ENCODE peak calls at places on chromosome 13, in four cellular contexts. S is transverse colon, B is neural progenitor cell, Y is adrenal gland. Z is an unnamed sample. For H3K36me3, the result is how much of the 10 kb centered on the place peaks cover.

GRCh38 chr13:66518068-66518467 is 712.1 kb downstream of the PCDH9 start:
- DNase-seq in S (no peak), B (no peak), Y (no peak), Z (no peak)

GRCh38 chr13:100423375-100423774 is 165.2 kb downstream of the GGACT start:
- DNase-seq in Y (no peak), S (no peak), B (no peak), Z (no peak)

GRCh38 chr13:88919970-88920628 is 1248.9 kb downstream of the SLITRK5 start:
- DNase-seq in S (no peak), B (no peak), Y (no peak), Z (no peak)

GRCh38 chr13:26497991-26498423 is 59.5 kb upstream of the WASF3 start:
- DNase-seq in Y (no peak), S (no peak), B (no peak), Z (no peak)

GRCh38 chr13:114044486-114044885 is 70.6 kb upstream of the C13orf46 start:
- DNase-seq in S (no peak), Y (no peak), B (no peak), Z (no peak)

GRCh38 chr13:99185606-99186005 is 15.0 kb upstream of the UBAC2 start:
- DNase-seq in B (no peak), S (no peak), Y (no peak), Z (no peak)

GRCh38 chr13:73079359-73079758 is 20.6 kb downstream of the KLF5 start:
- DNase-seq in B (no peak), Y (no peak), S (no peak), Z (no peak)

GRCh38 chr13:113553541-113554332 is 30.8 kb upstream of the TFDP1 start:
- DNase-seq in S (peak), B (no peak), Y (no peak), Z (peak)

GRCh38 chr13:51218691-51219090 is 3.5 kb upstream of the FAM124A start:
- DNase-seq in S (no peak), B (no peak), Y (no peak), Z (no peak)

GRCh38 chr13:99501952-99502310 is 659 bp downstream of the TM9SF2 start:
- DNase-seq in Y (peak), B (no peak), S (peak), Z (peak)

GRCh38 chr13:29905845-29906244 is 55.4 kb upstream of the UBL3 start:
- DNase-seq in S (peak), B (no peak), Y (no peak), Z (no peak)

GRCh38 chr13:84609716-84610115 is 727.4 kb upstream of the SLITRK1 start:
- DNase-seq in S (no peak), B (no peak), Y (no peak), Z (no peak)

GRCh38 chr13:98511435-98511834 is 65.5 kb downstream of the STK24 start:
- DNase-seq in Y (no peak), B (no peak), S (no peak), Z (no peak)

GRCh38 chr13:57832187-57832586 is 200.6 kb downstream of the PCDH17 start:
- DNase-seq in B (no peak), Y (no peak), S (no peak), Z (no peak)

GRCh38 chr13:95950103-95950502 is 103.1 kb downstream of the UGGT2 start:
- DNase-seq in B (no peak), S (no peak), Y (no peak), Z (no peak)

GRCh38 chr13:97466782-97467181 is 32.8 kb downstream of the RAP2A start:
- DNase-seq in B (no peak), S (no peak), Y (no peak), Z (no peak)

GRCh38 chr13:71210861-71211260 is 656.1 kb downstream of the DACH1 start:
- DNase-seq in S (no peak), Y (no peak), B (no peak), Z (no peak)

GRCh38 chr13:47934371-47934770 is 66.7 kb downstream of the SUCLA2 start:
- DNase-seq in Y (no peak), S (no peak), B (no peak), Z (no peak)

GRCh38 chr13:105763851-105764250 is 771.6 kb downstream of the EFNB2 start:
- DNase-seq in Y (no peak), B (no peak), S (no peak), Z (no peak)

GRCh38 chr13:79678100-79678499 is 197.1 kb downstream of the NDFIP2 start:
- DNase-seq in Y (no peak), S (no peak), B (no peak), Z (no peak)

GRCh38 chr13:29923554-29924481 is 73.4 kb upstream of the UBL3 start:
- DNase-seq in B (peak), Y (peak), S (peak), Z (peak)

GRCh38 chr13:21986602-21987001 is 315.7 kb downstream of the FGF9 start:
- DNase-seq in B (no peak), S (peak), Y (peak), Z (peak)

GRCh38 chr13:79423801-79424642 is 18.0 kb upstream of the RBM26 start:
- DNase-seq in B (peak), S (no peak), Y (no peak), Z (no peak)

GRCh38 chr13:72166102-72166660 is 299.2 kb upstream of the DACH1 start:
- DNase-seq in S (no peak), Y (no peak), B (no peak), Z (no peak)

GRCh38 chr13:113742000-113742441 is 17.0 kb upstream of the TMEM255B start:
- DNase-seq in B (peak), S (peak), Y (no peak), Z (peak)

GRCh38 chr13:114119196-114119595 is 13.2 kb downstream of the RASA3 start:
- DNase-seq in S (no peak), Y (no peak), B (peak), Z (peak)

GRCh38 chr13:39217471-39217870 is 179.2 kb downstream of the NHLRC3 start:
- DNase-seq in B (no peak), Y (no peak), S (no peak), Z (no peak)

GRCh38 chr13:94947965-94948371 is 235.6 kb upstream of the SOX21 start:
- DNase-seq in S (no peak), Y (no peak), B (peak), Z (no peak)

GRCh38 chr13:95745289-95745688 is 68.3 kb downstream of the DNAJC3 start:
- DNase-seq in B (peak), S (no peak), Y (no peak), Z (no peak)

GRCh38 chr13:30169442-30169841 is 137.9 kb downstream of the KATNAL1 start:
- DNase-seq in Y (no peak), B (no peak), S (no peak), Z (no peak)

GRCh38 chr13:30192320-30193093 is 114.8 kb downstream of the KATNAL1 start:
- DNase-seq in S (no peak), B (no peak), Y (no peak), Z (no peak)

GRCh38 chr13:102793583-102794355 is 5.0 kb downstream of the POGLUT2 start:
- DNase-seq in S (no peak), Y (no peak), B (no peak), Z (no peak)

GRCh38 chr13:46866150-46866549 is 30.7 kb downstream of the HTR2A start:
- DNase-seq in B (peak), Y (peak), S (peak), Z (peak)

GRCh38 chr13:67062160-67062559 is 168.0 kb downstream of the PCDH9 start:
- DNase-seq in B (no peak), Y (no peak), S (no peak), Z (no peak)

GRCh38 chr13:66635526-66635925 is 594.6 kb downstream of the PCDH9 start:
- DNase-seq in Y (no peak), S (no peak), B (no peak), Z (no peak)

GRCh38 chr13:96662036-96662435 is 332.2 kb downstream of the OXGR1 start:
- DNase-seq in S (no peak), B (no peak), Y (no peak), Z (no peak)

GRCh38 chr13:30796132-30796832 is 60.9 kb downstream of the ALOX5AP start:
- DNase-seq in S (no peak), Y (peak), B (no peak), Z (no peak)

GRCh38 chr13:108086678-108087077 is 128.7 kb downstream of the LIG4 start:
- DNase-seq in Y (no peak), S (no peak), B (peak), Z (no peak)

GRCh38 chr13:110330491-110331001 is 23.5 kb downstream of the COL4A2 start:
- DNase-seq in S (no peak), B (no peak), Y (no peak), Z (peak)

GRCh38 chr13:110331362-110331761 is 24.3 kb downstream of the COL4A2 start:
- DNase-seq in S (no peak), B (no peak), Y (no peak), Z (peak)

GRCh38 chr13:110334256-110334655 is 27.2 kb downstream of the COL4A2 start:
- DNase-seq in S (no peak), B (no peak), Y (no peak), Z (no peak)

GRCh38 chr13:110333837-110334236 is 26.8 kb downstream of the COL4A2 start:
- DNase-seq in Y (no peak), B (no peak), S (no peak), Z (no peak)

DNA sequence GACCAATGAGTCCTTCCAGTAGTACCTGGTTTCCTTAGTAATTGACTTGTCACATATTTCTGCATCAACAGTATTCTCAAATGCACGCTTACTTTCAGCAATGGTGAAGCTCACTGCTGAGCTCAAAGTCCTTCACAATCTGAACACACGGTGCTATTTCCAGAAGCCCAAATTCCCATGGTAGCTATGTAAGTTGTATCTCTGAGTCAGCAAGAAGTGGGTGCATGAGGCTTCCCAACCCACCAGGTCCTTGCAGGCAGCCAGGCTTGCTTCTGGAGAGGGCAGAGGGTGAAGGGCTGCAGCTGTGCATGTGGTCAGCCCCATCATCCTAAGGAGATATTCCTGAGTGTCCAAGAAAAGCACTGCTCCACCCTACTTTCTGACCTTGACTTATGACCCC is 25.7 kb downstream of the COL4A2 start:
- DNase-seq in Y (no peak), B (no peak), S (no peak), Z (no peak)
- H3K27ac ChIP-seq in Y (no peak), B (no peak), S (peak), Z (peak)

DNA sequence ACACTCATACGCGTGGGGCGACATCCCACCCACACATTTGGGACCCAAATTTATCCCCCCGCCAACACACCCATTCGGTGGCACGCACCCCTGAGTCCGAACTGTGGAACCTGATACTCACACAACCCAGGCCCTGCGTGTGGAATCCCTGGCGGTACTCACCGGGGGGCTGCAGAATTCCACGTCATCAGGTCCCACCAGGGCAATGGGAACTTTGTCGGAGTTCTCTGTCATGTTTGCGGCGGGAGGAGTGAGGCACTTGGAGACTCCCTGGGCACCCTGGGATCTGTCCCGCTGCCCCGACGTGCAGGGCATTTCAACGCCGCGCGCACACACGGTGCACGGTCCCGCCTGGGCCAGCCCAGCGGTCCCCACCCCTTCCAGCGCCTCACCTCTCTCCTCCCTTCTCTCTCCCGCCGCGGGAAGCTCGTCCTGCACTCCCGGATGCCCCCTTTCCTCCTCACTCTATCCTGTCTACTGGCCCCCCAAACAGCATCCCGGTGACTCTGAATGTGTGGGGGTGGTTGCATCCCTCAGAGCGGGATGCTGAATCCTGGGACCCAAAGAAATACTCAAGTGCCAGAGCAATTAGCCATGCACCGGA is at the start of gene CNMD:
- DNase-seq in S (no peak), B (peak), Y (no peak), Z (no peak)
- H3K4me3 ChIP-seq in S (no peak), B (peak), Y (peak), Z (no peak)

DNA sequence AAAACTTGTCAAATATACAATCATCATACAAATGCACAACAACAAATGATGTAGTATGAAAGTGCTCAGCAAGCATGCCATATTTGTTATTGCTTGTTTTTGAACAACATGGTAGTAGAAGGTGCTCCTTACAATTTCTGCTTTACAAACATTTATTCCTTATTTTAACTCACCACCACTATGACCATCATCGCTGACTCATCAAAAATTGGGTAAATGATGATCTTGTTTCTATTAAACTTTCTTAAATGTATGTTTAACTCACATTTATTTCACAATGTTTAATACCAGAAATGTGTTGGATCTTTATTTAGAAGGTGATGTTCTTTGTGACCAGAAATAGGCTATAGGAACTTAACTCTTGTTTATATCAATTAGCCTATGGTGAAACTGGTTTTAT is 45.5 kb downstream of the KCNRG start:
- DNase-seq in Y (no peak), S (no peak), B (no peak), Z (no peak)
- H3K36me3 ChIP-seq in Y (under half), S (under half), B (under half), Z (under half)

GRCh38 chr13:75798353-75799245 is 162.5 kb downstream of the LMO7 start:
- DNase-seq in Y (no peak), B (no peak), S (no peak), Z (no peak)

GRCh38 chr13:75801388-75801787 is 165.3 kb downstream of the LMO7 start:
- DNase-seq in B (no peak), S (no peak), Y (no peak), Z (no peak)

GRCh38 chr13:75803175-75803611 is 167.1 kb downstream of the LMO7 start:
- DNase-seq in Y (no peak), B (no peak), S (peak), Z (no peak)

GRCh38 chr13:75802161-75802560 is 166.0 kb downstream of the LMO7 start:
- DNase-seq in S (no peak), Y (no peak), B (no peak), Z (no peak)

GRCh38 chr13:75800545-75800944 is 164.4 kb downstream of the LMO7 start:
- DNase-seq in Y (no peak), B (no peak), S (no peak), Z (no peak)
- H3K27ac ChIP-seq in Y (no peak), B (no peak), S (no peak), Z (peak)

DNA sequence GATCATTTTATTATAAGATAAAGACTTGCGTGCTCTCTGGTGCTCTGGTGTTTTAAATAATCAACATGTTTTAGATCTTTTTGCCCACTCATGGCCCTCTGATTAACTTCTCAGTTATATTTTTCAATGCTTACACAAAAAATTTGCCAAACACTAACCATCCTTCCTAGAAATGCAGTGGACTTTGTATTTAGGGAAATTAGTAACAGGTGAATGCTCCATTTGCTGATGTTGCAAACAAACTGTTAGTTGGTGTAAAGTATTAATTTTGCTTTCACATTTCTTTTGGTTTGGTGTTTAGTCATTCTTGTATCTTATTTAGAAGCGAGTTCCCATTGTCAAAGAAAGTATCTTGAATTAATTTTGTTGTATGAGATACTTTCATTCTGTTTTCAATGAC is 2.7 kb downstream of the KL start:
- DNase-seq in Y (no peak), B (no peak), S (no peak), Z (no peak)
- H3K4me3 ChIP-seq in Y (no peak), B (no peak), S (no peak), Z (no peak)

DNA sequence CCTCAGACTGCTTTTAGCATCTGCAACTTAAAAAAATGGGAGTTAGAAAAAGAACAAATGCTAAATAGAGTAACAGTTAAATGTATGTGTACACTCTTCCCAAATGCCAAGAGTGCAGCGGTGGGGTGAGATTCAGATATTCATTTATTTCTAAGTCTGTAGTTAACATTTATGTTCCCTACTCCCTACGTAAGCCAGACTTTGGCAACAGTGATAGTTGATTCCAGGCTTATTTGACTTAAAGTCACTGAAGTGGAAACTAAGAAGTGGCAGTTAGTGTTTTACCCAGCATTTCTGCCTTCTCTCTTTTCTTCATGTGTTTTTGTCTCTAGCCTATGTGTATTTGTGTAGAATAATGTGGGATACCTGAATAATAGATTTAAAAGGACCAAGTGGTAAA is 4.5 kb downstream of the MIR17HG start:
- DNase-seq in Y (no peak), S (no peak), B (peak), Z (no peak)
- H3K36me3 ChIP-seq in Y (under half), S (under half), B (half or more), Z (under half)

GRCh38 chr13:33244210-33244906 is 41.2 kb downstream of the STARD13 start:
- DNase-seq in B (no peak), Y (no peak), S (no peak), Z (no peak)
- H3K27ac ChIP-seq in B (no peak), Y (no peak), S (no peak), Z (no peak)

GRCh38 chr13:42990991-42991891 is 800 bp downstream of the EPSTI1 start:
- DNase-seq in Y (no peak), S (no peak), B (no peak), Z (no peak)

GRCh38 chr13:42990147-42990990 is 1.7 kb downstream of the EPSTI1 start:
- DNase-seq in S (no peak), B (no peak), Y (no peak), Z (no peak)

GRCh38 chr13:42991892-42992584 is at the start of gene EPSTI1:
- DNase-seq in S (peak), Y (peak), B (peak), Z (peak)

GRCh38 chr13:42994878-42995277 is 2.8 kb upstream of the EPSTI1 start:
- DNase-seq in S (no peak), Y (no peak), B (no peak), Z (no peak)

DNA sequence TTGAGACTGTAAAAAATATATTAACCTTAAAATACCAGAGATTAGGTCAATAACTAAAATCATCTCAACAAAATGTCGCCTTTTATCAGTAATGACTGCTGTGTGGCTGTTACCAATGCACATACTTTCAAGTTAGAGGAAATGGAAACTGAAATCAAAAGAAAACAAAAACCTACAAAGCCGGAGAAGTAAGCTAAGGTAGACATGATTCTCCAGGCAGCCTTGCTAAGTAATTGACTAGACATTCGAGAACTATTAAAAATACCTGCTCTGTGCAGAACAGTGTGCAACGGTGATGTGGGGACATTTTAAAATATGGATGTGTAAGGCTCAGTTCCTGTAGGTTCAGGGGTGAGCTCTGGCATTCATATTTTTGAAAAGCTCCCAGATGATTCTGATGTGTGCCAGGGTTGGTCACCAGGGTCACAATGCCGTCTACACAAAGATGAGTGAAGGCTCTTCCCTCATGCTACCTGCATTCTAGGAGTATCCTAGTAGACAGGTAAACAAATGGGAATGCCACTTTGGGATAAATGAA is 613 bp upstream of the EPSTI1 start:
- DNase-seq in Y (no peak), S (no peak), B (no peak), Z (no peak)
- H3K4me3 ChIP-seq in Y (peak), S (peak), B (peak), Z (peak)